ENCODE peak calls at places on chromosome 14, in six cellular contexts. L, O, T, M, K and D are unnamed samples.

GRCh38 chr14:34374998-34375740 is 86.9 kb downstream of the SPTSSA start:
- DNase-seq in M (no peak), O (no peak), K (peak; percentile 84), L (no peak), T (no peak), D (peak; percentile 91)

GRCh38 chr14:101599234-101599885 is 38.1 kb downstream of the DIO3 start:
- DNase-seq in M (no peak), K (no peak), T (peak; percentile 5), L (no peak), O (no peak), D (no peak)

GRCh38 chr14:105116451-105117256 is 51.4 kb upstream of the GPR132 start:
- DNase-seq in M (no peak), O (no peak), L (no peak), K (no peak), T (no peak), D (no peak)

GRCh38 chr14:78836777-78837176 is 666.6 kb downstream of the NRXN3 start:
- DNase-seq in K (peak; percentile 60), M (peak; percentile 43), O (peak; percentile 48), L (peak; percentile 62), T (no peak), D (peak; percentile 49)

GRCh38 chr14:68278568-68279436 is 459.2 kb downstream of the RAD51B start:
- DNase-seq in K (peak; percentile 30), M (peak; percentile 54), T (no peak), L (peak; percentile 50), O (peak; percentile 62), D (peak; percentile 25)

GRCh38 chr14:69376439-69376838 is 21.7 kb downstream of the ERH start:
- DNase-seq in T (no peak), O (peak; percentile 11), K (peak; percentile 96), L (no peak), M (peak; percentile 62), D (no peak)

GRCh38 chr14:44586910-44587309 is 79.8 kb upstream of the FSCB start:
- DNase-seq in T (no peak), L (no peak), O (no peak), K (no peak), M (no peak), D (no peak)

GRCh38 chr14:59481407-59482119 is 2.6 kb downstream of the L3HYPDH start:
- DNase-seq in L (peak; percentile 52), K (no peak), M (peak; percentile 92), O (peak; percentile 31), T (no peak), D (peak; percentile 12)

GRCh38 chr14:53285806-53286205 is 132.7 kb upstream of the DDHD1 start:
- DNase-seq in O (no peak), L (no peak), K (peak; percentile 30), T (no peak), M (no peak), D (no peak)

GRCh38 chr14:95896628-95897027 is 20.0 kb downstream of the TUNAR start:
- DNase-seq in L (no peak), K (no peak), O (no peak), T (no peak), M (no peak), D (no peak)